ENCODE peak calls at places on chromosomes 2 and 18, in five cellular contexts. U is GM12878, L is HepG2, Q is K562, J is H1. F is an unnamed sample.

GRCh38 chr2:162090109-162090508 is 16.1 kb upstream of the DPP4 start:
- DNase-seq in J (no peak), U (no peak), L (no peak), Q (no peak), F (no peak)

GRCh38 chr2:64586883-64587481 is 62.9 kb downstream of the AFTPH start:
- DNase-seq in J (no peak), L (peak), Q (peak), U (no peak), F (peak)

GRCh38 chr18:53799134-53799533 is 425.3 kb downstream of the MBD2 start:
- DNase-seq in Q (no peak), J (no peak), U (no peak), L (no peak), F (no peak)

GRCh38 chr2:15673919-15674636 is 82.4 kb downstream of the DDX1 start:
- DNase-seq in U (no peak), L (peak), J (no peak), Q (no peak), F (peak)

GRCh38 chr18:76971149-76971548 is 148.8 kb downstream of the ZNF236 start:
- DNase-seq in Q (no peak), J (no peak), L (no peak), U (no peak), F (no peak)

GRCh38 chr2:41709702-41710599 is 337.9 kb upstream of the PKDCC start:
- DNase-seq in J (no peak), L (no peak), U (no peak), Q (no peak), F (no peak)

GRCh38 chr2:8320305-8320704 is 361.6 kb upstream of the ID2 start:
- DNase-seq in L (no peak), J (no peak), U (no peak), Q (no peak), F (no peak)

GRCh38 chr2:139427164-139427563 is 647.0 kb upstream of the NXPH2 start:
- DNase-seq in L (no peak), U (no peak), Q (no peak), J (no peak), F (no peak)

GRCh38 chr2:71215447-71215846 is 11.5 kb downstream of the PAIP2B start:
- DNase-seq in U (no peak), J (no peak), L (no peak), Q (no peak), F (no peak)

GRCh38 chr2:128416781-128417180 is 98.1 kb upstream of the HS6ST1 start:
- DNase-seq in Q (no peak), U (no peak), L (no peak), J (no peak), F (no peak)

GRCh38 chr2:231926180-231926741 is at the start of gene NPPC:
- DNase-seq in L (peak), U (no peak), J (peak), Q (peak), F (no peak)

GRCh38 chr2:8475349-8476045 is 206.4 kb upstream of the ID2 start:
- DNase-seq in Q (no peak), J (no peak), U (peak), L (no peak), F (no peak)

GRCh38 chr2:12305931-12306330 is 410.8 kb upstream of the TRIB2 start:
- DNase-seq in U (no peak), L (no peak), Q (no peak), J (no peak), F (no peak)

GRCh38 chr2:185984670-185985069 is 246.1 kb downstream of the FSIP2 start:
- DNase-seq in U (no peak), Q (no peak), J (no peak), L (no peak), F (no peak)

GRCh38 chr2:237229905-237230304 is 144.2 kb downstream of the COPS8 start:
- DNase-seq in J (no peak), Q (no peak), U (no peak), L (no peak), F (no peak)

GRCh38 chr18:48852292-48852691 is 98.5 kb downstream of the SMAD7 start:
- DNase-seq in L (no peak), U (no peak), Q (peak), J (no peak), F (no peak)

GRCh38 chr2:158686166-158686792 is 108.8 kb upstream of the DAPL1 start:
- DNase-seq in L (no peak), J (no peak), Q (no peak), U (no peak), F (no peak)
- TF ChIP-seq YY1 in L (no peak), J (no peak), Q (no peak), U (no peak), F (no peak)

DNA sequence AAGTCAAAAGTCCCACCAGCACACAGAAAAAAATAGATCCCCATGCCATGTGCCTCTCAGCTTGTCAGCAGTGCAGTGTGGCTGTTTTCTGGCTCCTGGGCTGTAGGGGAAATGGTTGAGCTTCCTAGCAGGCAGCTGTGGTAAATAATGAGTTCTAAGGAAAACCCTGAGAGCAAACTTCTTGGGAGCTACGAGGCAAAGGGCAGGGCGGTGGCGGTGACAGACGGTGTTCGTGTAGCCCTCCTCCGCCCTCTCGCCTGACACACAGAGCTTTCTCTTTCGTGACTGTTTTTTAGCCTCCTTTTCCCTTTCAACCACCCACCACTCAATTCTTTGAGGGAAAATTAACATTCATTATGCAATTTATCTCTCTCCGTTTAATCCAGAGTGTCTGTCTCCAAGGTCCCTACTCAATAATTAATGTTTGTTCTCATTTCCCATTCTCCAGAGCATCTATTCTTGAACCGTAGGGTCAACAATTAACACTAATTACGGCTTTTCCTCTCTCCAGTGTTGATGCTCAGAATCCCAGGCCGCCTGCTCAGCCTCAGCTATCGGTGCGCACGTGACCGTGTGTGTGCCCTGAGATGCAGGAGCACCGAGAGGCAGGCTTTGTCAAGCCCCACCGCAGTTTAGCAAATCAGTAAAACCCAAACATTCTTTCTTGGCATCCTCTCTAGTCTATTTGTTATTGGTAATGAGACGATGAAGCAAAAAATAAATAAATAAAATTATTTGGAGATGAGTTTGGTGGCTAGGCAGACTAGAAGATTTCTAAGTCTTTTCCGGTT is 50.1 kb downstream of the KIAA2012 start:
- DNase-seq in J (no peak), U (no peak), Q (no peak), L (no peak), F (no peak)
- TF ChIP-seq SP1 in J (no peak), U (no peak), Q (no peak), L (no peak), F (no peak)

DNA sequence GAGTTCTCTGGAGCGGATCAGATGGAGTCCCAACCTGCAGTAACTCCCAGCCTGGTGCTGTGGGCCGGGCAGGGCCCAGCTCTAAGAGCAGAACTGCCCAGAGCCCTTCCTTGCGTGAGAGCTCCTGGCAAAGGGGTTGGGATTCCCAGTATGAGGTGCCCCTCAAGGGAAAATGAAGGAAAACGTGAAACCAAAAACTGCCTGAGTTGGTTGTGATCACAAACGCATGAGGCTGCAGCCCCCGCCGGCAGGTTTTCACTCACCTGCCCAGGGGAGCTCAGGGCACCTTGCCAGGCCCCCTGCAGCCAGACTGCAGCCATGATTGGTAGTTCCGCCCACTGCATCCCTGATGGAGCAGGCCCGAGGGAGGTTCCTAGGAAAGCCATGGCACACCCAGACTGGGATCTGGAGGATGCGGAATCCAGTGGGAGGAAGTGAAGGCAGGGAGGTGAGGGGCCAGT is 103.1 kb downstream of the INHBB start:
- DNase-seq in Q (no peak), J (no peak), L (no peak), U (no peak), F (no peak)
- TF ChIP-seq ZNF274 in Q (no peak), J (no peak), L (no peak), U (no peak), F (no peak)

GRCh38 chr2:238236571-238236970 is 3.3 kb downstream of the HES6 start:
- DNase-seq in J (no peak), Q (no peak), U (no peak), L (no peak), F (no peak)
- TF ChIP-seq YY1 in J (no peak), Q (no peak), U (no peak), L (no peak), F (no peak)

GRCh38 chr2:113677327-113677726 is 50.3 kb downstream of the RABL2A start:
- DNase-seq in L (no peak), U (no peak), J (no peak), Q (peak), F (no peak)
- TF ChIP-seq SP1 in L (no peak), U (no peak), J (no peak), Q (no peak), F (no peak)

GRCh38 chr2:53913721-53914120 is 54.0 kb upstream of the GPR75 start:
- DNase-seq in U (peak), Q (no peak), J (no peak), L (no peak), F (no peak)
- TF ChIP-seq ZNF274 in U (no peak), Q (no peak), J (no peak), L (no peak), F (no peak)

F was measured in HCT116.